ENCODE peak calls at places on chromosomes 1 and 21, in seven cellular contexts. L is cardiac fibroblast; U is IMR-90; Y is HFFc6; P is 8988T; R is effector memory CD8-positive, alpha-beta T cell; Q is GM12865. C is an unnamed sample.

GRCh38 chr21:42332557-42332956 is 17.3 kb upstream of the TFF3 start:
- DNase-seq in L (no peak), U (no peak), Y (no peak), P (no peak), R (no peak), Q (no peak), C (no peak)

GRCh38 chr21:45004059-45004422 is 64.2 kb downstream of the SLX9 start:
- DNase-seq in L (no peak), U (no peak), Y (no peak), P (no peak), R (no peak), Q (no peak), C (no peak)

GRCh38 chr1:240806201-240806745 is 194.3 kb upstream of the GREM2 start:
- DNase-seq in L (no peak), U (peak; percentile 37), Y (peak; percentile 34), P (no peak), R (no peak), Q (no peak), C (no peak)

GRCh38 chr1:23577056-23577985 is 18.0 kb upstream of the ID3 start:
- DNase-seq in L (peak; percentile 95), U (peak; percentile 95), Y (peak; percentile 89), P (no peak), R (no peak), Q (peak; percentile 96), C (no peak)

GRCh38 chr1:89552481-89553194 is 28.0 kb downstream of the LRRC8B start:
- DNase-seq in L (peak; percentile 52), U (no peak), Y (no peak), P (no peak), R (no peak), Q (peak; percentile 51), C (peak; percentile 42)

GRCh38 chr1:218526198-218526580 is 181.1 kb downstream of the TGFB2 start:
- DNase-seq in L (no peak), U (no peak), Y (no peak), P (no peak), R (no peak), Q (no peak), C (no peak)

GRCh38 chr1:236124965-236125364 is 17.4 kb upstream of the GPR137B start:
- DNase-seq in L (no peak), U (no peak), Y (no peak), P (no peak), R (no peak), Q (peak; percentile 61), C (no peak)

GRCh38 chr1:6622396-6623152 is 2.1 kb upstream of the THAP3 start:
- DNase-seq in L (no peak), U (no peak), Y (no peak), P (no peak), R (no peak), Q (no peak), C (no peak)

GRCh38 chr1:28886731-28887417 is 27.5 kb upstream of the EPB41 start:
- DNase-seq in L (peak; percentile 45), U (peak; percentile 48), Y (peak; percentile 40), P (peak; percentile 94), R (peak; percentile 88), Q (peak; percentile 94), C (peak; percentile 63)

GRCh38 chr1:174710868-174711845 is 263.4 kb downstream of the GPR52 start:
- DNase-seq in L (no peak), U (no peak), Y (no peak), P (no peak), R (no peak), Q (no peak), C (no peak)

GRCh38 chr1:64850846-64851245 is 106.0 kb downstream of the RAVER2 start:
- DNase-seq in L (no peak), U (no peak), Y (no peak), P (no peak), R (no peak), Q (no peak), C (no peak)

GRCh38 chr1:246947255-246947654 is 15.5 kb upstream of the AHCTF1 start:
- DNase-seq in L (peak; percentile 94), U (peak; percentile 46), Y (no peak), P (no peak), R (no peak), Q (no peak), C (no peak)

GRCh38 chr1:18481190-18481920 is 625 bp downstream of the KLHDC7A start:
- DNase-seq in L (no peak), U (no peak), Y (no peak), P (no peak), R (no peak), Q (peak; percentile 62), C (no peak)

GRCh38 chr1:74641876-74642275 is 31.7 kb downstream of the ERICH3 start:
- DNase-seq in L (no peak), U (no peak), Y (no peak), P (no peak), R (no peak), Q (no peak), C (no peak)

GRCh38 chr1:29033829-29034466 is 89.8 kb downstream of the TMEM200B start:
- DNase-seq in L (peak; percentile 67), U (peak; percentile 56), Y (peak; percentile 38), P (no peak), R (no peak), Q (peak; percentile 45), C (peak; percentile 35)

GRCh38 chr1:145959957-145960467 is 2.2 kb upstream of the LIX1L start:
- DNase-seq in L (no peak), U (no peak), Y (no peak), P (no peak), R (no peak), Q (no peak), C (no peak)

GRCh38 chr1:74363220-74363619 is 128.0 kb downstream of the TNNI3K start:
- DNase-seq in L (no peak), U (no peak), Y (no peak), P (no peak), R (no peak), Q (no peak), C (no peak)

GRCh38 chr1:198361373-198361772 is 179.1 kb downstream of the ATP6V1G3 start:
- DNase-seq in L (peak; percentile 9), U (peak; percentile 4), Y (no peak), P (no peak), R (no peak), Q (no peak), C (no peak)

GRCh38 chr21:37435120-37435519 is 68.5 kb downstream of the DYRK1A start:
- DNase-seq in L (peak; percentile 89), U (peak; percentile 80), Y (peak; percentile 51), P (no peak), R (peak; percentile 22), Q (no peak), C (peak; percentile 98)

GRCh38 chr1:206518743-206519142 is 11.4 kb downstream of the RASSF5 start:
- DNase-seq in L (no peak), U (no peak), Y (no peak), P (no peak), R (no peak), Q (no peak), C (no peak)

GRCh38 chr21:45618287-45618686 is 25.2 kb upstream of the PCBP3 start:
- DNase-seq in L (peak; percentile 69), U (peak; percentile 47), Y (no peak), P (no peak), R (no peak), Q (no peak), C (no peak)

GRCh38 chr21:44583800-44584147 is 3.4 kb upstream of the KRTAP10-5 start:
- DNase-seq in L (no peak), U (no peak), Y (no peak), P (no peak), R (no peak), Q (peak; percentile 17), C (no peak)

GRCh38 chr1:247904122-247904521 is 8.7 kb downstream of the OR2W3 start:
- DNase-seq in L (no peak), U (no peak), Y (no peak), P (no peak), R (no peak), Q (no peak), C (no peak)

GRCh38 chr1:9476790-9477463 is 62.3 kb upstream of the SLC25A33 start:
- DNase-seq in L (peak; percentile 38), U (peak; percentile 40), Y (peak; percentile 48), P (no peak), R (no peak), Q (peak; percentile 27), C (no peak)

GRCh38 chr21:45985471-45986315 is 4.1 kb downstream of the COL6A1 start:
- DNase-seq in L (no peak), U (no peak), Y (no peak), P (peak; percentile 14), R (no peak), Q (no peak), C (no peak)

GRCh38 chr1:27571439-27572018 is 32.4 kb downstream of the AHDC1 start:
- DNase-seq in L (no peak), U (no peak), Y (no peak), P (no peak), R (no peak), Q (no peak), C (no peak)

GRCh38 chr1:15296602-15297321 is 49.7 kb downstream of the FHAD1 start:
- DNase-seq in L (peak; percentile 29), U (peak; percentile 17), Y (no peak), P (no peak), R (no peak), Q (peak; percentile 40), C (no peak)

GRCh38 chr1:111476761-111477309 is 3.1 kb downstream of the C1orf162 start:
- DNase-seq in L (no peak), U (no peak), Y (no peak), P (no peak), R (peak; percentile 20), Q (peak; percentile 62), C (no peak)

GRCh38 chr1:39177641-39178040 is 26.9 kb upstream of the MACF1 start:
- DNase-seq in L (no peak), U (no peak), Y (no peak), P (no peak), R (no peak), Q (no peak), C (no peak)

GRCh38 chr1:210908257-210908656 is 225.7 kb downstream of the KCNH1 start:
- DNase-seq in L (no peak), U (no peak), Y (no peak), P (no peak), R (no peak), Q (no peak), C (no peak)

GRCh38 chr1:109482796-109483638 is 688 bp upstream of the ATXN7L2 start:
- DNase-seq in L (no peak), U (peak; percentile 13), Y (no peak), P (peak; percentile 54), R (peak; percentile 36), Q (no peak), C (no peak)